ENCODE peak calls at places on chromosomes 6 and 20, in nine cellular contexts. A, J, D, Q, K, F, N, R and O are unnamed samples.

GRCh38 chr20:41862023-41862422 is 243.8 kb upstream of the CHD6 start:
- DNase-seq in R (no peak), K (no peak), J (no peak), Q (no peak), D (no peak), F (no peak), A (no peak), N (no peak), O (no peak)

GRCh38 chr6:44064089-44064947 is 62.9 kb downstream of the MRPL14 start:
- DNase-seq in R (no peak), F (no peak), D (peak; percentile 90), K (no peak), Q (peak; percentile 99), A (no peak), J (no peak), N (no peak), O (no peak)

GRCh38 chr6:165987483-165988305 is 180.0 kb downstream of the TBXT start:
- DNase-seq in F (no peak), D (peak; percentile 69), A (peak; percentile 71), Q (no peak), R (no peak), J (no peak), K (no peak), N (no peak), O (no peak)

GRCh38 chr6:43290905-43291355 is 7.1 kb upstream of the SLC22A7 start:
- DNase-seq in D (no peak), R (no peak), K (no peak), Q (no peak), J (no peak), N (no peak), F (no peak), A (no peak), O (no peak)

GRCh38 chr20:23143098-23143497 is 57.0 kb upstream of the CD93 start:
- DNase-seq in Q (peak; percentile 91), J (no peak), F (peak; percentile 75), K (no peak), N (no peak), D (peak; percentile 82), R (no peak), A (peak; percentile 37), O (no peak)

GRCh38 chr20:1478566-1478965 is 11.9 kb upstream of the NSFL1C start:
- DNase-seq in Q (peak; percentile 69), F (no peak), D (peak; percentile 46), N (no peak), K (no peak), J (no peak), R (no peak), A (no peak), O (no peak)

GRCh38 chr6:130724089-130724488 is 103.1 kb upstream of the SMLR1 start:
- DNase-seq in D (no peak), J (no peak), N (no peak), F (peak; percentile 44), R (no peak), A (no peak), K (no peak), Q (no peak), O (no peak)

GRCh38 chr6:70673054-70673453 is 5.4 kb downstream of the SMAP1 start:
- DNase-seq in F (no peak), K (no peak), R (no peak), J (no peak), Q (no peak), N (no peak), A (peak; percentile 45), D (peak; percentile 6), O (no peak)

GRCh38 chr6:19417713-19418112 is 419.5 kb upstream of the ID4 start:
- DNase-seq in R (no peak), K (no peak), N (no peak), A (no peak), Q (peak; percentile 27), F (no peak), D (peak; percentile 4), J (no peak), O (no peak)

GRCh38 chr6:30818426-30818841 is 65.9 kb upstream of the DDR1 start:
- DNase-seq in R (no peak), K (no peak), Q (no peak), F (no peak), D (peak; percentile 92), A (no peak), J (no peak), N (no peak), O (no peak)

GRCh38 chr6:128519931-128520435 is 416 bp downstream of the PTPRK start:
- DNase-seq in D (no peak), F (peak; percentile 62), Q (peak; percentile 79), N (peak; percentile 29), R (peak; percentile 10), J (peak; percentile 59), K (peak; percentile 62), A (no peak), O (peak; percentile 45)

GRCh38 chr6:52826513-52826912 is 14.1 kb downstream of the GSTA5 start:
- DNase-seq in A (no peak), K (no peak), Q (no peak), N (no peak), F (no peak), R (no peak), D (no peak), J (no peak), O (no peak)

GRCh38 chr6:12614468-12614867 is 102.1 kb upstream of the PHACTR1 start:
- DNase-seq in F (no peak), A (no peak), N (no peak), K (no peak), J (no peak), R (no peak), Q (no peak), D (peak; percentile 82), O (no peak)

GRCh38 chr6:47047479-47048411 is 5.6 kb upstream of the ADGRF1 start:
- DNase-seq in K (peak; percentile 8), A (peak; percentile 74), N (no peak), F (peak; percentile 73), J (peak; percentile 82), Q (peak; percentile 85), D (peak; percentile 79), R (no peak), O (peak; percentile 69)

GRCh38 chr6:25312034-25312620 is 33.0 kb downstream of the CARMIL1 start:
- DNase-seq in A (no peak), R (no peak), J (no peak), D (peak; percentile 87), K (no peak), Q (no peak), N (no peak), F (no peak), O (no peak)

GRCh38 chr6:84866715-84867114 is 102.3 kb upstream of the TBX18 start:
- DNase-seq in J (no peak), R (no peak), Q (no peak), N (no peak), A (no peak), K (no peak), D (no peak), F (no peak), O (no peak)

GRCh38 chr20:40286991-40287531 is 402.0 kb downstream of the MAFB start:
- DNase-seq in F (no peak), D (no peak), K (no peak), J (no peak), N (no peak), A (no peak), R (no peak), Q (peak; percentile 41), O (no peak)

GRCh38 chr20:59624401-59624800 is 20.1 kb downstream of the PHACTR3 start:
- DNase-seq in R (no peak), A (no peak), N (no peak), Q (no peak), D (no peak), F (no peak), J (no peak), K (no peak), O (no peak)

GRCh38 chr6:158050955-158051354 is 69.3 kb downstream of the SYNJ2 start:
- DNase-seq in D (peak; percentile 86), Q (no peak), N (no peak), J (no peak), F (no peak), K (no peak), A (no peak), R (no peak), O (no peak)

GRCh38 chr6:150720774-150721233 is 121.1 kb downstream of the PLEKHG1 start:
- DNase-seq in K (no peak), D (peak; percentile 16), R (no peak), A (no peak), J (peak; percentile 97), Q (peak; percentile 89), F (peak; percentile 35), N (no peak), O (no peak)

GRCh38 chr20:47792021-47792618 is 6.8 kb upstream of the SULF2 start:
- DNase-seq in Q (peak; percentile 92), D (peak; percentile 97), R (no peak), A (no peak), N (no peak), J (no peak), K (no peak), F (no peak), O (no peak)

GRCh38 chr20:57682184-57683038 is 27.4 kb downstream of the PMEPA1 start:
- DNase-seq in F (no peak), A (no peak), D (peak; percentile 30), N (no peak), R (no peak), K (no peak), Q (no peak), J (no peak), O (no peak)

GRCh38 chr20:62134735-62135231 is 8.4 kb downstream of the PSMA7 start:
- DNase-seq in N (no peak), Q (no peak), K (no peak), D (peak; percentile 33), R (no peak), J (no peak), A (no peak), F (no peak), O (no peak)

GRCh38 chr6:20416567-20417345 is 15.1 kb downstream of the E2F3 start:
- DNase-seq in D (no peak), Q (no peak), F (no peak), R (no peak), N (no peak), A (no peak), J (no peak), K (no peak), O (no peak)

GRCh38 chr20:64222273-64222672 is 33.3 kb upstream of the PCMTD2 start:
- DNase-seq in F (no peak), K (no peak), J (no peak), N (no peak), A (no peak), R (no peak), Q (peak; percentile 17), D (peak; percentile 21), O (no peak)

GRCh38 chr6:21831531-21832291 is 238.2 kb downstream of the SOX4 start:
- DNase-seq in A (no peak), Q (peak; percentile 80), K (no peak), J (no peak), F (no peak), N (no peak), R (no peak), D (peak; percentile 85), O (no peak)

GRCh38 chr6:52160468-52161104 is 25.6 kb upstream of the IL17A start:
- DNase-seq in N (no peak), R (no peak), K (no peak), D (no peak), J (no peak), A (no peak), Q (no peak), F (peak; percentile 22), O (no peak)

GRCh38 chr6:90953405-90954161 is 366.7 kb upstream of the MAP3K7 start:
- DNase-seq in F (no peak), Q (no peak), D (no peak), R (no peak), K (no peak), A (no peak), J (no peak), N (no peak), O (no peak)

GRCh38 chr20:2468581-2469407 is 1.8 kb downstream of the SNRPB start:
- DNase-seq in K (no peak), F (no peak), R (no peak), J (no peak), D (peak; percentile 31), N (no peak), Q (no peak), A (no peak), O (no peak)

GRCh38 chr20:50120935-50121693 is 8.2 kb upstream of the UBE2V1 start:
- DNase-seq in R (peak; percentile 39), J (no peak), Q (peak; percentile 72), A (peak; percentile 66), K (peak; percentile 23), D (peak; percentile 59), F (peak; percentile 79), N (peak; percentile 64), O (peak; percentile 2)

GRCh38 chr6:106084106-106084963 is 1.8 kb upstream of the PRDM1 start:
- DNase-seq in R (no peak), A (peak; percentile 70), Q (peak; percentile 80), N (no peak), J (peak; percentile 92), D (peak; percentile 94), F (peak; percentile 84), K (peak; percentile 44), O (peak; percentile 56)